ENCODE peak calls at places on chromosome 11, in four cellular contexts. One of them, this sample, is unnamed.

GRCh38 chr11:2942447-2942846 is 13.2 kb upstream of the PHLDA2 start:
- DNase-seq in HT1080: no peak
- DNase-seq in GOT3: no peak
- DNase-seq in nucleus accumbens: no peak
- DNase-seq in this sample: no peak

GRCh38 chr11:22787565-22788162 is 41.9 kb downstream of the SVIP start:
- DNase-seq in nucleus accumbens: no peak
- DNase-seq in GOT3: no peak
- DNase-seq in HT1080: peak; percentile 36
- DNase-seq in this sample: peak; percentile 61

GRCh38 chr11:118621071-118621815 is 13.8 kb downstream of the PHLDB1 start:
- DNase-seq in nucleus accumbens: peak; percentile 60
- DNase-seq in GOT3: no peak
- DNase-seq in HT1080: peak; percentile 91
- DNase-seq in this sample: peak; percentile 67

GRCh38 chr11:118870396-118871343 is 13.0 kb upstream of the CXCR5 start:
- DNase-seq in GOT3: no peak
- DNase-seq in nucleus accumbens: peak; percentile 44
- DNase-seq in HT1080: no peak
- DNase-seq in this sample: no peak

GRCh38 chr11:94834931-94835330 is 66.8 kb downstream of the AMOTL1 start:
- DNase-seq in GOT3: no peak
- DNase-seq in nucleus accumbens: no peak
- DNase-seq in HT1080: no peak
- DNase-seq in this sample: no peak

GRCh38 chr11:105181521-105181920 is 42.0 kb upstream of the CARD18 start:
- DNase-seq in GOT3: no peak
- DNase-seq in nucleus accumbens: no peak
- DNase-seq in HT1080: no peak
- DNase-seq in this sample: no peak

GRCh38 chr11:79973701-79974626 is 533.1 kb upstream of the TENM4 start:
- DNase-seq in GOT3: no peak
- DNase-seq in HT1080: peak; percentile 58
- DNase-seq in nucleus accumbens: no peak
- DNase-seq in this sample: no peak

GRCh38 chr11:101617735-101618332 is 34.0 kb upstream of the TRPC6 start:
- DNase-seq in nucleus accumbens: no peak
- DNase-seq in HT1080: peak; percentile 91
- DNase-seq in GOT3: no peak
- DNase-seq in this sample: no peak

GRCh38 chr11:118806400-118806799 is 15.4 kb upstream of the DDX6 start:
- DNase-seq in HT1080: no peak
- DNase-seq in GOT3: no peak
- DNase-seq in nucleus accumbens: no peak
- DNase-seq in this sample: no peak

GRCh38 chr11:128630367-128631230 is 43.2 kb upstream of the ETS1 start:
- DNase-seq in GOT3: peak; percentile 7
- DNase-seq in HT1080: peak; percentile 81
- DNase-seq in nucleus accumbens: peak; percentile 31
- DNase-seq in this sample: peak; percentile 76

GRCh38 chr11:62073061-62073460 is 50.8 kb upstream of the INCENP start:
- DNase-seq in GOT3: no peak
- DNase-seq in nucleus accumbens: no peak
- DNase-seq in HT1080: no peak
- DNase-seq in this sample: no peak

GRCh38 chr11:27281740-27282139 is 81.3 kb downstream of the CCDC34 start:
- DNase-seq in HT1080: no peak
- DNase-seq in GOT3: no peak
- DNase-seq in nucleus accumbens: no peak
- DNase-seq in this sample: no peak

GRCh38 chr11:131583823-131584222 is 213.4 kb downstream of the NTM start:
- DNase-seq in GOT3: no peak
- DNase-seq in nucleus accumbens: no peak
- DNase-seq in HT1080: no peak
- DNase-seq in this sample: no peak

GRCh38 chr11:114215871-114216803 is 80.1 kb upstream of the NNMT start:
- DNase-seq in GOT3: no peak
- DNase-seq in HT1080: no peak
- DNase-seq in nucleus accumbens: no peak
- DNase-seq in this sample: no peak

GRCh38 chr11:44770401-44770800 is 43.6 kb downstream of the TSPAN18 start:
- DNase-seq in HT1080: no peak
- DNase-seq in GOT3: no peak
- DNase-seq in nucleus accumbens: no peak
- DNase-seq in this sample: no peak

GRCh38 chr11:65366340-65366773 is 11.8 kb downstream of the TIGD3 start:
- DNase-seq in nucleus accumbens: no peak
- DNase-seq in HT1080: peak; percentile 72
- DNase-seq in GOT3: no peak
- DNase-seq in this sample: peak; percentile 90

GRCh38 chr11:97140885-97141494 is 751.2 kb downstream of the JRKL start:
- DNase-seq in GOT3: no peak
- DNase-seq in nucleus accumbens: no peak
- DNase-seq in HT1080: peak; percentile 5
- DNase-seq in this sample: peak; percentile 39

GRCh38 chr11:111797145-111797581 is 31.0 kb upstream of the PPP2R1B start:
- DNase-seq in nucleus accumbens: no peak
- DNase-seq in HT1080: peak; percentile 76
- DNase-seq in GOT3: no peak
- DNase-seq in this sample: peak; percentile 34

GRCh38 chr11:117883063-117883462 is 6.6 kb upstream of the FXYD6 start:
- DNase-seq in GOT3: no peak
- DNase-seq in HT1080: no peak
- DNase-seq in nucleus accumbens: no peak
- DNase-seq in this sample: no peak

GRCh38 chr11:34178422-34178821 is 73.0 kb downstream of the NAT10 start:
- DNase-seq in nucleus accumbens: no peak
- DNase-seq in GOT3: no peak
- DNase-seq in HT1080: no peak
- DNase-seq in this sample: no peak

GRCh38 chr11:93059074-93059957 is 89.9 kb downstream of the MTNR1B start:
- DNase-seq in nucleus accumbens: no peak
- DNase-seq in GOT3: no peak
- DNase-seq in HT1080: peak; percentile 11
- DNase-seq in this sample: no peak

GRCh38 chr11:112173152-112173551 is 2.2 kb upstream of the BCO2 start:
- DNase-seq in nucleus accumbens: no peak
- DNase-seq in GOT3: no peak
- DNase-seq in HT1080: no peak
- DNase-seq in this sample: no peak

GRCh38 chr11:8233691-8234424 is 29.8 kb downstream of the LMO1 start:
- DNase-seq in GOT3: no peak
- DNase-seq in HT1080: peak; percentile 74
- DNase-seq in nucleus accumbens: no peak
- DNase-seq in this sample: no peak

GRCh38 chr11:131688056-131688693 is 317.8 kb downstream of the NTM start:
- DNase-seq in GOT3: no peak
- DNase-seq in HT1080: peak; percentile 71
- DNase-seq in nucleus accumbens: peak; percentile 44
- DNase-seq in this sample: no peak

GRCh38 chr11:78418584-78419211 is 1.1 kb upstream of the GAB2 start:
- DNase-seq in HT1080: no peak
- DNase-seq in GOT3: no peak
- DNase-seq in nucleus accumbens: no peak
- DNase-seq in this sample: no peak

GRCh38 chr11:134781335-134781970 is 369.4 kb upstream of the B3GAT1 start:
- DNase-seq in nucleus accumbens: no peak
- DNase-seq in HT1080: no peak
- DNase-seq in GOT3: no peak
- DNase-seq in this sample: no peak

GRCh38 chr11:67584205-67584880 is 731 bp downstream of the GSTP1 start:
- DNase-seq in HT1080: no peak
- DNase-seq in GOT3: no peak
- DNase-seq in nucleus accumbens: peak; percentile 46
- DNase-seq in this sample: peak; percentile 57

GRCh38 chr11:111393585-111393984 is 14.5 kb upstream of the POU2AF1 start:
- DNase-seq in nucleus accumbens: no peak
- DNase-seq in HT1080: no peak
- DNase-seq in GOT3: no peak
- DNase-seq in this sample: no peak

GRCh38 chr11:29024386-29024785 is 916.2 kb downstream of the METTL15 start:
- DNase-seq in GOT3: no peak
- DNase-seq in HT1080: peak; percentile 56
- DNase-seq in nucleus accumbens: no peak
- DNase-seq in this sample: no peak

GRCh38 chr11:84828616-84829015 is 798.5 kb downstream of the DLG2 start:
- DNase-seq in nucleus accumbens: no peak
- DNase-seq in GOT3: no peak
- DNase-seq in HT1080: no peak
- DNase-seq in this sample: no peak

GRCh38 chr11:554824-555499 is 5.6 kb downstream of the LMNTD2 start:
- DNase-seq in HT1080: peak; percentile 31
- DNase-seq in GOT3: no peak
- DNase-seq in nucleus accumbens: no peak
- DNase-seq in this sample: peak; percentile 71

GRCh38 chr11:12377824-12378593 is 638 bp downstream of the PARVA start:
- DNase-seq in nucleus accumbens: no peak
- DNase-seq in GOT3: peak; percentile 5
- DNase-seq in HT1080: peak; percentile 84
- DNase-seq in this sample: peak; percentile 85

GRCh38 chr11:36890280-36890679 is 292.2 kb upstream of the RAG2 start:
- DNase-seq in GOT3: no peak
- DNase-seq in HT1080: no peak
- DNase-seq in nucleus accumbens: no peak
- DNase-seq in this sample: no peak

GRCh38 chr11:91248199-91248807 is 976.3 kb upstream of the FAT3 start:
- DNase-seq in HT1080: peak; percentile 34
- DNase-seq in nucleus accumbens: no peak
- DNase-seq in GOT3: no peak
- DNase-seq in this sample: peak; percentile 44

GRCh38 chr11:45852712-45853101 is 5.4 kb downstream of the CRY2 start:
- DNase-seq in HT1080: no peak
- DNase-seq in GOT3: no peak
- DNase-seq in nucleus accumbens: no peak
- DNase-seq in this sample: no peak

GRCh38 chr11:114774599-114775365 is 96.5 kb downstream of the NXPE2 start:
- DNase-seq in HT1080: peak; percentile 51
- DNase-seq in GOT3: no peak
- DNase-seq in nucleus accumbens: peak; percentile 34
- DNase-seq in this sample: peak; percentile 37

GRCh38 chr11:69939551-69940245 is 120.5 kb upstream of the FGF3 start:
- DNase-seq in GOT3: no peak
- DNase-seq in nucleus accumbens: no peak
- DNase-seq in HT1080: no peak
- DNase-seq in this sample: no peak

GRCh38 chr11:10021563-10021962 is 272.5 kb downstream of the SBF2 start:
- DNase-seq in HT1080: no peak
- DNase-seq in nucleus accumbens: no peak
- DNase-seq in GOT3: no peak
- DNase-seq in this sample: no peak

This sample was measured in RKO.